ENCODE peak calls at places on chromosome 7, in four cellular contexts. P, U, F and C are unnamed samples.

GRCh38 chr7:91288208-91288824 is 24.1 kb downstream of the FZD1 start:
- DNase-seq in P (peak), F (peak), U (peak), C (peak)

GRCh38 chr7:148153611-148154010 is 437.0 kb upstream of the C7orf33 start:
- DNase-seq in F (no peak), U (no peak), P (no peak), C (no peak)

GRCh38 chr7:128705891-128706333 is 33.2 kb upstream of the CALU start:
- DNase-seq in F (no peak), U (peak), P (no peak), C (no peak)

GRCh38 chr7:105838273-105839141 is 37.9 kb downstream of the ATXN7L1 start:
- DNase-seq in F (no peak), P (no peak), U (no peak), C (no peak)

GRCh38 chr7:116782177-116782711 is 80.1 kb upstream of the CAPZA2 start:
- DNase-seq in P (no peak), F (no peak), U (peak), C (peak)

GRCh38 chr7:69622014-69622818 is 23.9 kb downstream of the AUTS2 start:
- DNase-seq in F (no peak), P (no peak), U (no peak), C (no peak)

GRCh38 chr7:13628231-13629001 is 361.1 kb downstream of the ETV1 start:
- DNase-seq in P (no peak), F (no peak), U (peak), C (no peak)

GRCh38 chr7:43612599-43613589 is 30.0 kb downstream of the STK17A start:
- DNase-seq in U (no peak), F (no peak), P (no peak), C (no peak)

GRCh38 chr7:64098-64521 is 128.3 kb upstream of the FAM20C start:
- DNase-seq in U (peak), P (peak), F (peak), C (peak)

GRCh38 chr7:30556854-30557644 is 37.6 kb upstream of the GARS1 start:
- DNase-seq in F (no peak), P (no peak), U (peak), C (peak)

GRCh38 chr7:112129655-112130323 is 76.4 kb downstream of the DOCK4 start:
- DNase-seq in U (peak), F (no peak), P (no peak), C (no peak)

GRCh38 chr7:121505021-121505420 is 108.9 kb upstream of the FAM3C start:
- DNase-seq in U (peak), P (peak), F (no peak), C (no peak)

GRCh38 chr7:93719546-93719945 is 145.0 kb upstream of the CALCR start:
- DNase-seq in F (no peak), P (peak), U (peak), C (no peak)

GRCh38 chr7:25862254-25862992 is 289.6 kb upstream of the NFE2L3 start:
- DNase-seq in F (peak), P (peak), U (peak), C (peak)

GRCh38 chr7:13742719-13743640 is 246.5 kb downstream of the ETV1 start:
- DNase-seq in F (peak), U (peak), P (peak), C (peak)

GRCh38 chr7:1669954-1670893 is at the start of gene ELFN1:
- DNase-seq in F (no peak), U (no peak), P (peak), C (peak)

GRCh38 chr7:140375808-140376730 is 22.3 kb downstream of the SLC37A3 start:
- DNase-seq in F (no peak), P (no peak), U (no peak), C (no peak)

GRCh38 chr7:157047148-157047547 is 36.7 kb upstream of the MNX1 start:
- DNase-seq in F (no peak), U (peak), P (no peak), C (no peak)

GRCh38 chr7:149859369-149859768 is 14.4 kb upstream of the ATP6V0E2 start:
- DNase-seq in U (peak), P (no peak), F (no peak), C (no peak)

GRCh38 chr7:139602143-139602722 is 78.7 kb downstream of the CLEC2L start:
- DNase-seq in P (peak), U (peak), F (peak), C (peak)

GRCh38 chr7:151146761-151147160 is 20.7 kb downstream of the GBX1 start:
- DNase-seq in U (no peak), P (no peak), F (no peak), C (no peak)

GRCh38 chr7:12941512-12941911 is 254.1 kb downstream of the ARL4A start:
- DNase-seq in F (no peak), U (no peak), P (peak), C (no peak)

GRCh38 chr7:75993689-75994387 is 557 bp downstream of the TMEM120A start:
- DNase-seq in P (peak), F (no peak), U (peak), C (peak)

GRCh38 chr7:55420535-55420934 is 55.4 kb downstream of the LANCL2 start:
- DNase-seq in U (peak), P (no peak), F (no peak), C (no peak)

GRCh38 chr7:135231686-135232085 is 2.0 kb upstream of the STRA8 start:
- DNase-seq in P (no peak), F (no peak), U (no peak), C (no peak)

GRCh38 chr7:69820479-69821192 is 222.4 kb downstream of the AUTS2 start:
- DNase-seq in P (no peak), U (no peak), F (no peak), C (no peak)

GRCh38 chr7:103148131-103148993 is 537 bp downstream of the NAPEPLD start:
- DNase-seq in F (no peak), U (peak), P (no peak), C (no peak)

GRCh38 chr7:27576360-27576944 is 86.2 kb downstream of the HIBADH start:
- DNase-seq in F (peak), U (peak), P (peak), C (peak)

GRCh38 chr7:26201261-26202018 is at the start of gene CBX3:
- DNase-seq in U (peak), P (peak), F (peak), C (peak)

GRCh38 chr7:143388491-143389101 is 7.5 kb downstream of the ZYX start:
- DNase-seq in U (no peak), P (no peak), F (no peak), C (no peak)

DNA sequence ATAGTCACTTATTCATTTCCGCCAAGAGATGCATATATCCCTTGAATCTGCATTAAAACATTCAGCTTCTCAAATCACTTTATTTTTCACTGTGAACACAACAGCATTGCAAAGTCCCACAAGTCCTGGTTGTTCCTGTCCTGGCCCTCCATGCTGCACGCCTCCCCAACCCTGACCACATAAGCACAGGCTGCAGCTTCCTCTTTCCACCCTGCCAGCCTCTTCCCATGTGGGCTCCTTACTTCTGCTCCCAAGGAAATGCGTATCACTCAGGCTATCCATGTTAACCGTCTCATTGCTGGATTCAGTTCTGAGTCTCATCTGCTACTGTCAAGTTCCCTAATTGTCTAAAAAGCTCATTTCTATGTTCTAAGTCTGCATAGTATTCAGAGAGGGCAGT is 89.7 kb upstream of the ZPBP start:
- DNase-seq in P (no peak), F (no peak), U (no peak), C (no peak)
- TF ChIP-seq EZH2phosphoT487 in P (no peak), F (no peak), U (no peak), C (no peak)

DNA sequence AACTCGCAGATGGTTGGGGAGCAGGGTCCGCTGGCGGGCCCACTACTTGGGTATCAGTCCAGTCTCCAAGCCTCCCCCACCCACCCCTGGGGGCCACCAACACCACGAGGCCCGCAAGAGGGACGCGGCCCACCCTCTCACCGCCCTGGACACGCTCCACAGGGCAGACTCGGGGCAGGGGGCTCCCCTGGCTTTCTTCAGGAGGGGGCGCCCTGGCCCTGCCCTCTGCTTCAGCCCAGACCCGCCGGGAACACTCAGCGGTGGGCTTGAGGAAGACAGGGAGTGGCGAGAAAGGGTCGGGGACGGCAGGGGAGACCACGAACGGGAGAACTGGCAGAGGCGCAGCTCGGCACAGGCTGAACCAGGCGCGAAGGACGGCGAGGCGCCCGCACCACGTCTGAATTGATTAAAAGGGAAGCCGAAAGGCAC is 1.6 kb downstream of the IGF2BP3 start:
- DNase-seq in P (peak), U (no peak), F (no peak), C (peak)
- TF ChIP-seq EZH2 in P (no peak), U (no peak), F (no peak), C (no peak)

GRCh38 chr7:114939484-114940097 is 17.7 kb downstream of the MDFIC start:
- DNase-seq in U (peak), P (no peak), F (no peak), C (no peak)
- TF ChIP-seq CTCF in U (no peak), P (no peak), F (no peak), C (peak)

GRCh38 chr7:85488406-85488805 is 301.6 kb upstream of the SEMA3D start:
- DNase-seq in U (no peak), F (no peak), P (no peak), C (no peak)

DNA sequence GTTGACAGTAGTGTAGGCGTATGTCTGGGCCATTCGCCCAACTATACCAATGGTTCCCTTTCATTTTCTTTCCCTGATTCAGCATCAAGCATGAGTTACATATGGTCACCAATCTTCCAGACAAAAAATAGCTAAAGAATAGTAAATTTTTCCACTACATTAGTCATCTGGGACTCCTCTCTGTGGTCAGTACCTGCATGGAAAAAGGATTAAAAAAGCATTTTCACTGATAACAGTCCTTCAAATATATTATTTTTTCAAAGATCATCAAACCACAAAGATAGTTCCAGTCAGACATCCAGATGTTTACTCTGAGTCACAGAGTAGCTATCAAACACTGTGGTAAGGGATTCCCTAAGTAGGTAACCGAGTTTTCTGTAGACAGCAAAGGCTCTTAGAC is 302.6 kb upstream of the SEMA3D start:
- DNase-seq in U (peak), P (peak), F (peak), C (no peak)
- TF ChIP-seq EZH2phosphoT487 in U (no peak), P (no peak), F (no peak), C (no peak)

GRCh38 chr7:35261041-35261440 is 7.1 kb upstream of the TBX20 start:
- DNase-seq in U (no peak), P (no peak), F (no peak), C (peak)
- TF ChIP-seq EZH2 in U (no peak), P (no peak), F (no peak), C (peak)

GRCh38 chr7:22586806-22587180 is 86.8 kb upstream of the STEAP1B start:
- DNase-seq in U (peak), F (no peak), P (peak), C (peak)
- TF ChIP-seq CTCF in U (peak), F (peak), P (peak), C (peak)

DNA sequence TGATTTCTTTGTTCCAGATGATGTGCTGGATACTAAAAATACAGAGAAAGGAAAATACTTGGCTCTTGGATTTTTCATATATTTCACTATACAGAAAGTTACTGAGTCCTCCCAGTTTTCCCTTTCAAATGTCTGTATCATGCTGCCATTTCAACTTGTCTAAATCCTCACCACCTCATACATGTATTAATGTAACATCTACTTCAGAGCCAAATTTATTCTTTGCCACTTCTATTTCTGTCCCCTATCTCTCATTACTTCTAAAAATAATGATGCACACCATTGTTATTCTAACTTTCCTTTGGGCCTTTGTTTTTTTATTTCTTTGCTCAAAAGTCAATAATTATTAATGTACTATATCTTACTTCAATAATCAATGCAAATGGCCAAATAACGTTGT is 312.2 kb downstream of the MAGI2 start:
- DNase-seq in F (no peak), P (no peak), U (no peak), C (no peak)
- TF ChIP-seq EZH2phosphoT487 in F (no peak), P (no peak), U (no peak), C (no peak)

GRCh38 chr7:155463114-155463811 is 5.3 kb downstream of the EN2 start:
- DNase-seq in U (no peak), P (no peak), F (no peak), C (peak)
- TF ChIP-seq EZH2 in U (no peak), P (peak), F (no peak), C (peak)